ENCODE peak calls at places on chromosomes 6 and 20, in four cellular contexts. Y is K562, I is GM12878, X is HepG2. Z is an unnamed sample. For H4K20me1, the result is how much of the 10 kb centered on the place peaks cover.

GRCh38 chr20:59405819-59406218 is 105.4 kb downstream of the EDN3 start:
- DNase-seq in I (no peak), X (no peak), Y (no peak), Z (no peak)

GRCh38 chr6:41574002-41574401 is 27.8 kb downstream of the FOXP4 start:
- DNase-seq in I (no peak), X (no peak), Y (no peak), Z (no peak)

GRCh38 chr6:20367716-20368485 is 33.8 kb upstream of the E2F3 start:
- DNase-seq in Y (no peak), X (no peak), I (no peak), Z (no peak)

GRCh38 chr20:8318999-8319614 is 187.0 kb downstream of the PLCB1 start:
- DNase-seq in X (no peak), Y (no peak), I (no peak), Z (no peak)

GRCh38 chr6:53630533-53631269 is 34.9 kb downstream of the KLHL31 start:
- DNase-seq in I (no peak), X (peak), Y (no peak), Z (no peak)

GRCh38 chr6:155381856-155382690 is 67.8 kb upstream of the TFB1M start:
- DNase-seq in I (no peak), X (no peak), Y (no peak), Z (no peak)

GRCh38 chr6:105619971-105620741 is 217.3 kb upstream of the PREP start:
- DNase-seq in X (no peak), I (no peak), Y (no peak), Z (no peak)

GRCh38 chr6:149830731-149831379 is 33.3 kb downstream of the LRP11 start:
- DNase-seq in Y (no peak), I (no peak), X (no peak), Z (no peak)

GRCh38 chr6:84546427-84546914 is 217.9 kb downstream of the TBX18 start:
- DNase-seq in Y (no peak), X (no peak), I (peak), Z (no peak)

GRCh38 chr6:169795196-169795595 is 43.8 kb downstream of the ERMARD start:
- DNase-seq in Y (no peak), I (no peak), X (no peak), Z (no peak)

GRCh38 chr20:22453244-22454080 is 130.9 kb downstream of the FOXA2 start:
- DNase-seq in Y (peak), X (peak), I (no peak), Z (peak)

GRCh38 chr6:79713701-79714322 is 82.7 kb downstream of the SH3BGRL2 start:
- DNase-seq in I (no peak), X (peak), Y (peak), Z (peak)

GRCh38 chr20:25543068-25543467 is 42.3 kb downstream of the NINL start:
- DNase-seq in X (peak), I (no peak), Y (no peak), Z (no peak)

GRCh38 chr20:25544316-25544715 is 41.0 kb downstream of the NINL start:
- DNase-seq in I (no peak), Y (no peak), X (no peak), Z (no peak)

GRCh38 chr20:25546048-25546447 is 39.3 kb downstream of the NINL start:
- DNase-seq in I (no peak), Y (no peak), X (no peak), Z (no peak)

GRCh38 chr20:25545171-25545570 is 40.2 kb downstream of the NINL start:
- DNase-seq in I (no peak), Y (no peak), X (no peak), Z (no peak)

DNA sequence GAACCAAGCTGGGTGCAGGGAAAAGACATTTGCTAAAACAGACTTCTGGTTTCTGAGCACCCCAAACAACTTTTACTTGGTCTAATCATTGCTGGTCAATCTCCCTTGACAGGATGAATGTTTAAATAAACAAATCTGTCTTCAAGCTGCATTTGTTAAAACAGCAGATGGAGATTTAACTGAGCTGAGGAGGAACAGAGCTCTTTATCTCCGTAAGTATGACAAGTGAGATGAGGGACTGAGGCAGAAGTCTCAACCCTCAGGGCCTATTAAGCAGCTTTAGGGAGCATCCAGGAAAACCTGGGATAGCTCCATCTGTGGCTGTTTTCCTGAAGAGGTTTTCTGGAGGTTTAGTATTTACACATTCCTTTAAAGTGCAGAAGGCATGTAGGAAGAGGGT is 40.6 kb downstream of the NINL start:
- DNase-seq in Y (no peak), X (no peak), I (no peak), Z (no peak)
- TF ChIP-seq POLR2A in Y (no peak), X (no peak), I (no peak), Z (no peak)

DNA sequence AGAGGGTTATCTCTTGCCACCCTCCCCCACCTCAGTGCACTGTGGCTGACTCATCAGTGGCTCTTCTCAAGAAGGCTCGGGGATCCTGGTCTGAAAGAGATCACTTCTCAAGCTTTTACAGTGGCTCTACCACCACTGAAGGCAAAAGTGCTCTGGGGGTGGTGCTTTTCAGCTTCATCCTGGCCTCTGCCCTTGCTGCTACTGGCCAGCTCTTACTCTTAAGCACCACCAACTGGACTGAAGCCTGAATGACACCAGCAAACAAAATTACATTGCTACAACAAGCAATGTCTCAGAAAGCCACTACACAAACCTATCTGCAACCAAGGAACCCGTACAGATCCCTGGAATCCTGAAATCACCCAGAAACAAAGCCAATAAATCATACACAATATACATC is 402.1 kb downstream of the EPHA7 start:
- DNase-seq in I (no peak), Y (no peak), X (peak), Z (no peak)
- TF ChIP-seq MYC in I (no peak), Y (no peak), X (no peak), Z (no peak)

GRCh38 chr20:62151835-62152364 is 8.3 kb downstream of the SS18L1 start:
- DNase-seq in Y (no peak), I (no peak), X (no peak), Z (no peak)

GRCh38 chr20:62149532-62150235 is 6.1 kb downstream of the SS18L1 start:
- DNase-seq in I (no peak), Y (no peak), X (peak), Z (no peak)

GRCh38 chr20:62148908-62149314 is 5.3 kb downstream of the SS18L1 start:
- DNase-seq in X (peak), Y (no peak), I (no peak), Z (no peak)

GRCh38 chr20:62150236-62150575 is 6.6 kb downstream of the SS18L1 start:
- DNase-seq in X (no peak), I (no peak), Y (no peak), Z (no peak)

DNA sequence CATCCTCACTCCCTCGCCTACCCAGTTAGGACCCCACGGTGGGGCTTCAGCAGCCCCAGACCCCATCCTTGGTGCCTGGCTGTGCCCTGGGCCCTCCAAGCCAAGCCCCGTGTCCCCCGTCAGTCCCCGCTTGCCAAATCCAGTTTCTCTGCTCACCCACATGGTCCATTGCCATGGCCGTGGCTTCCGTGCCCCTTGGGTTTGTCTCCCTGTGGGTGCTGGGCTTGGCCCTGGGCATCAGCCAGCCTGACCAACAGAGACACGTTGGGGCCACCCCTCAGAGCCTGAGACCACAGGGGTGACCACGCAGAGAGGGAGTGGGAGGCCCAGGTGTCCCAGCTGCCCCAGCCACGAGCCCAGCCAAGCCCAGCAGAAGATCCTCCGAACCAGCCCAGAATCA is 7.7 kb downstream of the SS18L1 start:
- DNase-seq in X (no peak), Y (no peak), I (no peak), Z (no peak)
- H4K20me1 ChIP-seq in X (under half), Y (under half), I (under half), Z (under half)

DNA sequence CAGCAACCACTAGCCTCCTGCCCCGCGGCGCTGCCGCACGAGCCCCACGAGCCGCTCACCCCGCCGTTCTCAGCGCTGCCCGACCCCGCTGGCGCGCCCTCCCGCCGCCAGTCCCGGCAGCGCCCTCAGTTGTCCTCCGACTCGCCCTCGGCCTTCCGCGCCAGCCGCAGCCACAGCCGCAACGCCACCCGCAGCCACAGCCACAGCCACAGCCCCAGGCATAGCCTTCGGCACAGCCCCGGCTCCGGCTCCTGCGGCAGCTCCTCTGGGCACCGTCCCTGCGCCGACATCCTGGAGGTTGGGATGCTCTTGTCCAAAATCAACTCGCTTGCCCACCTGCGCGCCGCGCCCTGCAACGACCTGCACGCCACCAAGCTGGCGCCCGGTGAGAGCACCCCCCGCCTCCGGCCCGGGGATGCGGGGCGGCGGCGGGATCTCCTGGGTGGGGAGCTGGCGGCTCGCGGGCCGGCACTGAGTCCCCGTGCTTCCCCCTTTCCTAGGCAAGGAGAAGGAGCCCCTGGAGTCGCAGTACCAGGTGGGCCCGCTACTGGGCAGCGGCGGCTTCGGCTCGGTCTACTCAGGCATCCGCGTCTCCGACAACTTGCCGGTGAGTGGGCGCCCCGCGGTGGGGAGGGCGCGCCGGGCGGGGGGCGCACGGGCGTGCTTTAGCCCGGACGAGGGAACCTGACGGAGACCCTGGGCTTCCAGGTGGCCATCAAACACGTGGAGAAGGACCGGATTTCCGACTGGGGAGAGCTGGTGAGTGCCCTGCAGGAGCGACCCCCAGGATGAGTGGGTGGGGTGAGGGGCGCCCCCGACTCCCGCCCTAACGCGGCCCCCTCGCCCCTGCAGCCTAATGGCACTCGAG is 555 bp downstream of the PIM1 start:
- DNase-seq in Y (peak), X (no peak), I (no peak), Z (peak)
- TF ChIP-seq POLR2A in Y (peak), X (no peak), I (no peak), Z (no peak)